ENCODE peak calls at places on chromosomes 7 and 10, in eight cellular contexts. S is left ventricle myocardium inferior, N is hepatocyte, C is RWPE1, M is tibial artery, Z is Peyer's patch, I is astrocyte, D is AG04450. X is an unnamed sample.

GRCh38 chr7:130273863-130274262 is 7.2 kb downstream of the CPA2 start:
- DNase-seq in Z (no peak), M (peak; percentile 31), I (peak; percentile 63), C (no peak), N (peak; percentile 54), S (no peak), D (peak; percentile 23), X (no peak)

GRCh38 chr10:102775973-102776669 is 32.4 kb downstream of the WBP1L start:
- DNase-seq in C (peak; percentile 51), S (peak; percentile 89), M (peak; percentile 92), D (peak; percentile 36), N (peak; percentile 86), Z (peak; percentile 72), I (peak; percentile 93), X (peak; percentile 76)

GRCh38 chr7:91759205-91759863 is 121.2 kb downstream of the MTERF1 start:
- DNase-seq in I (peak; percentile 22), Z (peak; percentile 86), S (no peak), C (no peak), M (no peak), D (no peak), N (peak; percentile 84), X (peak; percentile 65)

GRCh38 chr10:18332048-18332447 is 191.8 kb downstream of the CACNB2 start:
- DNase-seq in S (no peak), C (no peak), N (no peak), M (no peak), Z (no peak), I (no peak), D (no peak), X (no peak)

GRCh38 chr7:137755846-137756685 is 90.7 kb downstream of the DGKI start:
- DNase-seq in S (no peak), N (no peak), M (no peak), I (peak; percentile 26), C (no peak), D (no peak), Z (no peak), X (no peak)

GRCh38 chr10:71429304-71429703 is 32.6 kb downstream of the CDH23 start:
- DNase-seq in S (no peak), I (no peak), N (no peak), C (no peak), Z (peak; percentile 30), M (no peak), D (no peak), X (no peak)

GRCh38 chr7:35695987-35696386 is 1.1 kb upstream of the HERPUD2 start:
- DNase-seq in Z (no peak), C (no peak), D (no peak), N (no peak), M (no peak), I (no peak), S (no peak), X (no peak)

GRCh38 chr7:83704564-83704963 is 55.6 kb upstream of the SEMA3E start:
- DNase-seq in D (no peak), I (no peak), C (no peak), S (no peak), N (no peak), Z (no peak), M (no peak), X (no peak)

GRCh38 chr7:1449501-1449900 is 9.8 kb downstream of the MICALL2 start:
- DNase-seq in Z (no peak), M (no peak), I (no peak), C (no peak), S (no peak), D (no peak), N (no peak), X (no peak)

GRCh38 chr7:37920619-37921339 is at the start of gene EPDR1:
- DNase-seq in S (peak; percentile 43), N (peak; percentile 63), M (peak; percentile 54), I (peak; percentile 18), C (no peak), D (no peak), Z (peak; percentile 70), X (peak; percentile 54)

DNA sequence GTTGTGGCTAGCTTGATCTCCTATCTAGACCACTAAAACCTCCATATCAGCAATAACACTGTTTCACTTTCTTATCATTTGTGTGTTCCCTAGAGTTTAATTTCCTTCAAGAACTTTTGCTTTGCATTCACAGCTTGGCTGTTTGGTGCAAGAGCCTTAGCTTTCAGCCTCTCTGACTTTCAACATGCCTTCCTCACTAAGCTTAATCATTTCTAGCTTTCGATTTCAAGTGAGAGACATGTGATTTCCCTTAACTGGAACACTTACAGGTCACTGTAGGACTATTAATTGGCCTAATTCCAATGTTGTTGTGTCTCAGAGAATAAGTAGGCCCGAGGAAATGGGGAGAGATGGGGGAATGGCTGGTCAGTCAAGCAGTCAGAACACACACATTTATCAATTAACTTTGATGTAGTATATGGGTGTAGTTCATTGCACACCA is 10.6 kb upstream of the BPGM start:
- DNase-seq in D (no peak), N (no peak), C (no peak), M (no peak), Z (no peak), S (no peak), I (no peak), X (no peak)
- H3K27ac ChIP-seq in D (no peak overlapping the region), N (no peak overlapping the region), C (no peak overlapping the region), M (no peak overlapping the region), Z (no peak overlapping the region), S (no peak overlapping the region), I (no peak overlapping the region), X (no peak overlapping the region)

GRCh38 chr10:70093335-70093944 is 39.2 kb downstream of the AIFM2 start:
- DNase-seq in N (no peak), M (no peak), D (no peak), C (no peak), S (no peak), Z (no peak), I (no peak), X (no peak)

GRCh38 chr10:70092389-70092718 is 39.7 kb downstream of the MACROH2A2 start:
- DNase-seq in D (no peak), M (no peak), S (no peak), N (no peak), Z (no peak), C (no peak), I (no peak), X (no peak)

GRCh38 chr10:70096016-70096704 is 36.5 kb downstream of the AIFM2 start:
- DNase-seq in C (no peak), N (no peak), Z (no peak), M (no peak), I (no peak), D (no peak), S (no peak), X (no peak)

GRCh38 chr10:70096705-70097420 is 35.8 kb downstream of the AIFM2 start:
- DNase-seq in D (no peak), S (no peak), I (no peak), M (no peak), C (no peak), N (no peak), Z (no peak), X (no peak)

GRCh38 chr10:70094287-70094686 is 38.3 kb downstream of the AIFM2 start:
- DNase-seq in N (no peak), Z (no peak), D (no peak), M (no peak), I (no peak), C (no peak), S (no peak), X (no peak)
- H3K27ac ChIP-seq in N (no peak overlapping the region), Z (no peak overlapping the region), D (no peak overlapping the region), M (no peak overlapping the region), I (no peak overlapping the region), C (no peak overlapping the region), S (no peak overlapping the region), X (no peak overlapping the region)

DNA sequence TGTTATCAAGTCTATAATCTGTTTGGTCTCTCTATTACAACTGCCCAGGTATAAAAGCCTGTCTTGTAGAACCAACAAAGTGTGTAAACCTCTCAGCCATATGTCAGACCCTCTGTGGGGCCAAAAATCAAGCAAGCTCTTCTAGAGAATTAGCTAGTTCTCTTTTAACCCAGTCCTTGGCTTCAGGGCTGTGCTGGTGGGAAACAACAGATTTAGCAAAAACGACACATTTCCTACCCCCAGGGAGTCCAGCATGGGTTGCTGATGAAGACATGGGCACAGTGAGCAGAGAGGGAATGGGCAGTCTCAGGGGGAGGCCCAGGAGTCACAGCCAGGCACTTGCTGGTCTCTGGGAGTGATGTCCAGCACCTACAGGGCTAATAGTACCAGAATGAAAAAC is 80.2 kb downstream of the FRMD4A start:
- DNase-seq in S (no peak), N (no peak), M (no peak), Z (no peak), C (no peak), D (no peak), I (no peak), X (no peak)
- H3K27ac ChIP-seq in S (no peak overlapping the region), N (no peak overlapping the region), M (no peak overlapping the region), Z (no peak overlapping the region), C (no peak overlapping the region), D (no peak overlapping the region), I (no peak overlapping the region), X (no peak overlapping the region)

GRCh38 chr7:66206909-66207240 is 1.7 kb downstream of the TPST1 start:
- DNase-seq in C (no peak), I (no peak), S (no peak), M (no peak), Z (no peak), D (no peak), N (no peak), X (no peak)

GRCh38 chr7:66205736-66206080 is 574 bp downstream of the TPST1 start:
- DNase-seq in S (peak; percentile 16), Z (no peak), D (no peak), I (no peak), M (no peak), C (peak; percentile 22), N (no peak), X (no peak)

GRCh38 chr7:66206116-66206908 is 1.2 kb downstream of the TPST1 start:
- DNase-seq in D (no peak), C (no peak), N (no peak), I (peak; percentile 18), Z (no peak), S (no peak), M (no peak), X (no peak)

GRCh38 chr7:66202380-66202779 is 2.8 kb upstream of the TPST1 start:
- DNase-seq in S (no peak), C (no peak), Z (peak; percentile 8), M (no peak), D (no peak), I (no peak), N (no peak), X (no peak)

DNA sequence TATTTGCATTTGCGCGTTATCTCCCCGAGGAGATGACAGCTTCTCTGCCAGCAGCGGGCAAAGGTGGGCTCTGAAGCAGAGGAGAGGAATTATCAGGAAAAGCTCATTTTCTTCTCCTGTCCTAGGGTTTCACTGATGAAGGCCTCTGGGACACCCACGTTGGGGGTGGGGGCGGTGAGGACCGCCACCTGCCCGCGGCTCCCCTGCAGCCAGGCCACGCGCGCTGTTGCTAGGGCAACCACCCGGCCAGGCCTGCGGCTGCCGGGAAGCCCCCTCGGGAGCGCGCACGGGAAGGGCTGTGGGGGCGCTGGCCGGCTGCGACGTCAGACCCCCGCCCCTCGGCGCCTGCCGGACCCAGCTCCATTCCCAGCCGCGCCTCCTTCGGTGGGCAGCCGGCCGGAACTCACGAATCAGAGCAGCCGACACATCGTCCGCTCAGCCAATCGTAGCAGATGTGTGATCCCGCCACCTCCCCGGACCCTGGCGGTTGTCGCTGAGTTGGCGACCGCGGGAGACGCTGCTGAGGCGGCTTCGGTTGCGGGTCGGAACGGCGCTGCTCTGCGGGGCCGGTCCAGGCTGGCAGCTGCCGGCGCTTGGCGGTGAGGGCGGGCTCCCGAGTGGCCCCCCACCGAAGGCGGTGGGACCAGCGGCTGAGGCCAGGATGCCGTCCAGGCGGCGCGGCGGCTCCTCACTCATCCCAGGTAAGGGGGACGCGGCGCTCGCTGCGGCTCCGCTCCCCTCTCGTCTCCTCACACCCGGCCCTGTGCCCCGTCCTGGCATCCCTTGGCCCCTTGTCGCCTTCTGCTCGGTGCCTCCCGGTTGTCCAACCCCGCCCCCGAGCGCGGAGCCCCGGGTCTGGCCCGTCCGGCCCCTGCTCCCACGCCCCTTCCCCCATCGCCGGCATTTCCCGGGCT is at the start of gene TPST1:
- DNase-seq in I (peak; percentile 68), C (peak; percentile 99), Z (peak; percentile 90), M (peak; percentile 81), N (peak; percentile 95), S (peak; percentile 87), D (peak; percentile 59), X (peak; percentile 84)
- H3K27ac ChIP-seq in I (peak within 1 kb of the TSS; percentile 79), C (peak within 1 kb of the TSS; percentile 53), Z (peak within 1 kb of the TSS; percentile 76), M (peak within 1 kb of the TSS; percentile 79), N (peak within 1 kb of the TSS; percentile 86), S (peak within 1 kb of the TSS; percentile 68), D (no peak within 1 kb of the TSS), X (peak within 1 kb of the TSS; percentile 64)